ENCODE peak calls at places on chromosomes 6 and 20, in five cellular contexts. One of them, this sample, is unnamed.

GRCh38 chr20:2922957-2923356 is 49.7 kb downstream of the PTPRA start:
- DNase-seq in tibial nerve: no peak
- DNase-seq in LNCaP clone FGC: no peak
- DNase-seq in transverse colon: no peak
- DNase-seq in cardiac fibroblast: no peak
- DNase-seq in this sample: no peak

GRCh38 chr6:159894991-159895390 is 4.2 kb downstream of the MAS1 start:
- DNase-seq in cardiac fibroblast: no peak
- DNase-seq in tibial nerve: no peak
- DNase-seq in transverse colon: peak
- DNase-seq in LNCaP clone FGC: no peak
- DNase-seq in this sample: no peak

GRCh38 chr6:85537055-85537494 is 56.6 kb downstream of the SNX14 start:
- DNase-seq in tibial nerve: no peak
- DNase-seq in transverse colon: no peak
- DNase-seq in LNCaP clone FGC: no peak
- DNase-seq in cardiac fibroblast: peak
- DNase-seq in this sample: no peak

GRCh38 chr6:32967151-32968091 is 973 bp upstream of the BRD2 start:
- DNase-seq in transverse colon: peak
- DNase-seq in cardiac fibroblast: peak
- DNase-seq in tibial nerve: no peak
- DNase-seq in LNCaP clone FGC: no peak
- DNase-seq in this sample: no peak

GRCh38 chr6:99036672-99037071 is 88.9 kb upstream of the FBXL4 start:
- DNase-seq in transverse colon: no peak
- DNase-seq in LNCaP clone FGC: no peak
- DNase-seq in tibial nerve: no peak
- DNase-seq in cardiac fibroblast: no peak
- DNase-seq in this sample: no peak

GRCh38 chr20:4720121-4720976 is 1.4 kb upstream of the PRND start:
- DNase-seq in transverse colon: peak
- DNase-seq in LNCaP clone FGC: peak
- DNase-seq in cardiac fibroblast: peak
- DNase-seq in tibial nerve: peak
- DNase-seq in this sample: peak

GRCh38 chr6:85690071-85690470 is 47.4 kb upstream of the SYNCRIP start:
- DNase-seq in LNCaP clone FGC: no peak
- DNase-seq in cardiac fibroblast: no peak
- DNase-seq in transverse colon: no peak
- DNase-seq in tibial nerve: no peak
- DNase-seq in this sample: no peak

GRCh38 chr6:90062051-90062450 is 167.8 kb downstream of the GJA10 start:
- DNase-seq in transverse colon: no peak
- DNase-seq in cardiac fibroblast: no peak
- DNase-seq in tibial nerve: no peak
- DNase-seq in LNCaP clone FGC: no peak
- DNase-seq in this sample: no peak

GRCh38 chr6:111765681-111766523 is 107.3 kb downstream of the FYN start:
- DNase-seq in transverse colon: no peak
- DNase-seq in tibial nerve: no peak
- DNase-seq in LNCaP clone FGC: no peak
- DNase-seq in cardiac fibroblast: no peak
- DNase-seq in this sample: peak

GRCh38 chr20:37411408-37412306 is 65.7 kb downstream of the SRC start:
- DNase-seq in transverse colon: no peak
- DNase-seq in LNCaP clone FGC: no peak
- DNase-seq in cardiac fibroblast: peak
- DNase-seq in tibial nerve: no peak
- DNase-seq in this sample: no peak

GRCh38 chr6:145880361-145880760 is 65.8 kb upstream of the FBXO30 start:
- DNase-seq in LNCaP clone FGC: no peak
- DNase-seq in transverse colon: no peak
- DNase-seq in tibial nerve: no peak
- DNase-seq in cardiac fibroblast: no peak
- DNase-seq in this sample: no peak

GRCh38 chr6:81487489-81487888 is 265.0 kb downstream of the TENT5A start:
- DNase-seq in LNCaP clone FGC: peak
- DNase-seq in cardiac fibroblast: peak
- DNase-seq in tibial nerve: peak
- DNase-seq in transverse colon: peak
- DNase-seq in this sample: no peak
- H3K4me3 ChIP-seq in LNCaP clone FGC: no peak
- H3K4me3 ChIP-seq in cardiac fibroblast: no peak
- H3K4me3 ChIP-seq in tibial nerve: peak
- H3K4me3 ChIP-seq in transverse colon: no peak
- H3K4me3 ChIP-seq in this sample: no peak

DNA sequence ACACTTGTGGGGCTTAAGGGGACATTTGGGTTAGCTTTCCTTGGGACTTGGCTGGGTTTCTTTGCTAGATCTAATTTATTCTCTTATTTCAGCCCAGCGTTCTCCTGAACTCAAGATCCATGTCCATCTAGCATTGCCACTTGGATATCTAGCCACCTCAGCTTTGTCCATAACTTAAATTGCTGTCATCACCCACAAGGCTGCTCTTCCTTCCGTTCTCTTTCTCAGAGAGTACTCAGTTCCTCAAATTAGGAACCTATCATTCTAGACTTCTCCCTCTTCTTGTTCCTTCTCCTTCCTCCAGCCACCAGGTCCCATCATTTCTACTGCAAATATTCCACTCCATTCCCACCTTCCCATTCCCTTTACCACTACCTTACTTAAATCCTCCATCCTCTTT is 4.3 kb downstream of the SMIM26 start:
- DNase-seq in LNCaP clone FGC: no peak
- DNase-seq in cardiac fibroblast: no peak
- DNase-seq in tibial nerve: no peak
- DNase-seq in transverse colon: no peak
- DNase-seq in this sample: no peak
- TF ChIP-seq CTCF in LNCaP clone FGC: no peak
- TF ChIP-seq CTCF in cardiac fibroblast: no peak
- TF ChIP-seq CTCF in tibial nerve: no peak
- TF ChIP-seq CTCF in transverse colon: no peak
- TF ChIP-seq CTCF in this sample: no peak

GRCh38 chr6:130093546-130093945 is 75.2 kb downstream of the L3MBTL3 start:
- DNase-seq in tibial nerve: no peak
- DNase-seq in LNCaP clone FGC: no peak
- DNase-seq in cardiac fibroblast: no peak
- DNase-seq in transverse colon: no peak
- DNase-seq in this sample: no peak

DNA sequence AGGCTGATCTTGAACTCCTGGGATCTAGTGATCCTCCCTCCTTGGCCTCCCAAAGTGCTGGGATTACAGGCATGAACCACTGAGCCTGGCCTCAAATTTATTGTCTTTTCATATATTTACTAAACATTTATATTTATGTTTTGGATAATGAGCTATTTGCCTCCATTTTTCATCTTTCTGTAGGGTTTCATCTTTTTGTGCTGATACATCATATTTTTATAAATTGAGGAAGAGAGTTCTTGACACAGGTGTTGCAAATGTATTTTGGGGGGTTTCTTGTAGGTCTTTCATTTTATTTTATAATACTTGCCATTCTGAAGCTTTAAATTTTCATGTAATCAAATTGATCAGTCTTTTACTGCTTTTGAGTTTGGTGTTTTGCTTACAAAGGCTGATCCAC is 72.4 kb downstream of the L3MBTL3 start:
- DNase-seq in tibial nerve: no peak
- DNase-seq in cardiac fibroblast: no peak
- DNase-seq in LNCaP clone FGC: no peak
- DNase-seq in transverse colon: no peak
- DNase-seq in this sample: no peak
- H3K4me3 ChIP-seq in tibial nerve: no peak
- H3K4me3 ChIP-seq in cardiac fibroblast: no peak
- H3K4me3 ChIP-seq in LNCaP clone FGC: no peak
- H3K4me3 ChIP-seq in transverse colon: no peak
- H3K4me3 ChIP-seq in this sample: no peak

DNA sequence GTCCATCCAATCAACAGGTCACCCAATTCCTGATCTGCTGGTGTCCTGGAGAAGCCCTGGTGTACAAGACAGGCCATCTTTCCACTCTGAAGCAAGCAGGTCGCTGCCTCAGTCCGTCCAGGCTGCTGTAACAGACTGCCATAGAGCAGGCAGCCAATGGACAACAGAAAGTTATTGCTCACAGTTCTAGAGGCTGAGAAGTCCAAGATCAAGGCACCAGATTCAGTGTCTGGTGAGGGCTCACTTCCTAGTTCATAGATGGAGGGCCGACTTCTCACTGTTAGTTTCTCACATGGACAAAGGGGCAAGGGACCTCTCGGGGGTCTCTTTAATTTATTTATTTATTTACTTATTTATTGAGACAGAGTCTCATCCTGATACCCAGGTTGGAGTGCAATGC is 74.8 kb downstream of the CD24 start:
- DNase-seq in cardiac fibroblast: no peak
- DNase-seq in transverse colon: no peak
- DNase-seq in LNCaP clone FGC: no peak
- DNase-seq in tibial nerve: no peak
- DNase-seq in this sample: no peak
- TF ChIP-seq CTCF in cardiac fibroblast: no peak
- TF ChIP-seq CTCF in transverse colon: no peak
- TF ChIP-seq CTCF in LNCaP clone FGC: no peak
- TF ChIP-seq CTCF in tibial nerve: no peak
- TF ChIP-seq CTCF in this sample: no peak

GRCh38 chr6:80233262-80233661 is 126.8 kb downstream of the BCKDHB start:
- DNase-seq in transverse colon: no peak
- DNase-seq in LNCaP clone FGC: no peak
- DNase-seq in tibial nerve: no peak
- DNase-seq in cardiac fibroblast: no peak
- DNase-seq in this sample: no peak

GRCh38 chr6:80235647-80236046 is 129.2 kb downstream of the BCKDHB start:
- DNase-seq in cardiac fibroblast: no peak
- DNase-seq in transverse colon: no peak
- DNase-seq in LNCaP clone FGC: no peak
- DNase-seq in tibial nerve: no peak
- DNase-seq in this sample: no peak

GRCh38 chr6:80233955-80234354 is 127.5 kb downstream of the BCKDHB start:
- DNase-seq in transverse colon: no peak
- DNase-seq in cardiac fibroblast: no peak
- DNase-seq in tibial nerve: no peak
- DNase-seq in LNCaP clone FGC: no peak
- DNase-seq in this sample: no peak

GRCh38 chr6:80234411-80234810 is 127.9 kb downstream of the BCKDHB start:
- DNase-seq in transverse colon: no peak
- DNase-seq in LNCaP clone FGC: no peak
- DNase-seq in tibial nerve: no peak
- DNase-seq in cardiac fibroblast: no peak
- DNase-seq in this sample: no peak
- H3K4me3 ChIP-seq in transverse colon: no peak
- H3K4me3 ChIP-seq in LNCaP clone FGC: no peak
- H3K4me3 ChIP-seq in tibial nerve: no peak
- H3K4me3 ChIP-seq in cardiac fibroblast: no peak
- H3K4me3 ChIP-seq in this sample: no peak

GRCh38 chr6:107082045-107082444 is 33.3 kb downstream of the BEND3 start:
- DNase-seq in transverse colon: no peak
- DNase-seq in tibial nerve: no peak
- DNase-seq in cardiac fibroblast: peak
- DNase-seq in LNCaP clone FGC: no peak
- DNase-seq in this sample: no peak

GRCh38 chr6:107083047-107083768 is 32.1 kb downstream of the BEND3 start:
- DNase-seq in LNCaP clone FGC: no peak
- DNase-seq in transverse colon: no peak
- DNase-seq in tibial nerve: no peak
- DNase-seq in cardiac fibroblast: no peak
- DNase-seq in this sample: no peak

GRCh38 chr6:107077710-107078109 is 37.6 kb downstream of the BEND3 start:
- DNase-seq in transverse colon: no peak
- DNase-seq in LNCaP clone FGC: no peak
- DNase-seq in cardiac fibroblast: no peak
- DNase-seq in tibial nerve: no peak
- DNase-seq in this sample: no peak

GRCh38 chr6:107079429-107079828 is 35.9 kb downstream of the BEND3 start:
- DNase-seq in LNCaP clone FGC: no peak
- DNase-seq in cardiac fibroblast: no peak
- DNase-seq in transverse colon: no peak
- DNase-seq in tibial nerve: no peak
- DNase-seq in this sample: no peak

GRCh38 chr6:107080036-107080435 is 35.3 kb downstream of the BEND3 start:
- DNase-seq in cardiac fibroblast: no peak
- DNase-seq in tibial nerve: no peak
- DNase-seq in LNCaP clone FGC: no peak
- DNase-seq in transverse colon: no peak
- DNase-seq in this sample: no peak
- TF ChIP-seq CTCF in cardiac fibroblast: peak
- TF ChIP-seq CTCF in tibial nerve: no peak
- TF ChIP-seq CTCF in LNCaP clone FGC: no peak
- TF ChIP-seq CTCF in transverse colon: peak
- TF ChIP-seq CTCF in this sample: peak

GRCh38 chr6:6588064-6588923 is at the start of gene LY86:
- DNase-seq in cardiac fibroblast: no peak
- DNase-seq in tibial nerve: no peak
- DNase-seq in LNCaP clone FGC: no peak
- DNase-seq in transverse colon: peak
- DNase-seq in this sample: no peak
- H3K4me3 ChIP-seq in cardiac fibroblast: no peak
- H3K4me3 ChIP-seq in tibial nerve: no peak
- H3K4me3 ChIP-seq in LNCaP clone FGC: no peak
- H3K4me3 ChIP-seq in transverse colon: no peak
- H3K4me3 ChIP-seq in this sample: no peak